ENCODE peak calls at places on chromosomes 5 and 9, in four cellular contexts. Z, C, A and J are unnamed samples.
A peak's percentile ranks its signal among the peaks of the same experiment; 100 is the strongest.

GRCh38 chr5:14032944-14033343 is 88.5 kb upstream of the DNAH5 start:
- DNase-seq in A (no peak), C (peak; percentile 33), Z (no peak), J (no peak)

GRCh38 chr5:67677422-67677970 is 480.9 kb upstream of the CD180 start:
- DNase-seq in A (no peak), Z (no peak), C (no peak), J (no peak)

GRCh38 chr5:89457411-89458329 is 574.7 kb upstream of the MEF2C start:
- DNase-seq in A (no peak), C (no peak), Z (no peak), J (peak; percentile 89)

GRCh38 chr5:176400382-176401156 is 12.0 kb downstream of the HIGD2A start:
- DNase-seq in C (no peak), Z (no peak), A (no peak), J (peak; percentile 38)

GRCh38 chr5:66169534-66169933 is 25.4 kb downstream of the SREK1 start:
- DNase-seq in A (no peak), C (peak; percentile 13), Z (no peak), J (no peak)

GRCh38 chr9:5778799-5779198 is 54.1 kb downstream of the ERMP1 start:
- DNase-seq in C (no peak), A (no peak), Z (no peak), J (no peak)

GRCh38 chr9:77816641-77817341 is 168.7 kb upstream of the GNA14 start:
- DNase-seq in A (no peak), C (peak; percentile 47), Z (no peak), J (no peak)

GRCh38 chr9:114911167-114911821 is 19.1 kb downstream of the TNFSF8 start:
- DNase-seq in C (peak; percentile 51), A (no peak), Z (no peak), J (no peak)

GRCh38 chr5:157267766-157268480 is 2.0 kb downstream of the CYFIP2 start:
- DNase-seq in Z (no peak), A (no peak), C (no peak), J (no peak)

GRCh38 chr9:27539479-27540441 is 10.1 kb upstream of the MOB3B start:
- DNase-seq in A (no peak), Z (peak; percentile 48), C (peak; percentile 87), J (peak; percentile 49)

GRCh38 chr9:89778100-89779085 is 173.6 kb downstream of the GADD45G start:
- DNase-seq in A (no peak), Z (no peak), C (no peak), J (no peak)

GRCh38 chr5:169631360-169631759 is 5.7 kb upstream of the DOCK2 start:
- DNase-seq in A (no peak), Z (no peak), C (peak; percentile 65), J (no peak)

GRCh38 chr5:74945561-74946165 is 79.5 kb upstream of the FAM169A start:
- DNase-seq in A (no peak), C (no peak), Z (no peak), J (no peak)

GRCh38 chr9:14627513-14627912 is 65.7 kb downstream of the ZDHHC21 start:
- DNase-seq in A (no peak), Z (no peak), C (no peak), J (no peak)

GRCh38 chr5:74409737-74410136 is 230.8 kb downstream of the ENC1 start:
- DNase-seq in Z (no peak), C (no peak), A (no peak), J (no peak)

GRCh38 chr9:122134822-122135528 is 24.6 kb downstream of the NDUFA8 start:
- DNase-seq in C (peak; percentile 23), Z (no peak), A (no peak), J (peak; percentile 61)

GRCh38 chr9:122475717-122476116 is 2.0 kb downstream of the OR1J1 start:
- DNase-seq in Z (no peak), A (no peak), C (peak; percentile 33), J (no peak)

GRCh38 chr9:982660-983240 is 6.3 kb downstream of the DMRT3 start:
- DNase-seq in A (no peak), Z (no peak), C (peak; percentile 4), J (no peak)

GRCh38 chr9:4674783-4675182 is 4.6 kb upstream of the CDC37L1 start:
- DNase-seq in Z (no peak), A (no peak), C (peak; percentile 95), J (no peak)

GRCh38 chr9:138100711-138101349 is 223.2 kb downstream of the CACNA1B start:
- DNase-seq in C (no peak), A (no peak), Z (no peak), J (peak; percentile 78)

GRCh38 chr9:96304230-96304629 is 2.3 kb upstream of the HSD17B3 start:
- DNase-seq in A (no peak), Z (no peak), C (no peak), J (no peak)

GRCh38 chr5:66933066-66933465 is 263.5 kb downstream of the CD180 start:
- DNase-seq in Z (no peak), C (peak; percentile 86), A (no peak), J (no peak)

GRCh38 chr9:134356496-134357470 is 30.5 kb downstream of the RXRA start:
- DNase-seq in A (no peak), Z (no peak), C (no peak), J (peak; percentile 58)

GRCh38 chr5:133644000-133644865 is 31.9 kb upstream of the FSTL4 start:
- DNase-seq in C (no peak), Z (no peak), A (no peak), J (no peak)

GRCh38 chr5:36877667-36878420 is 1.3 kb downstream of the NIPBL start:
- DNase-seq in C (peak; percentile 37), A (no peak), Z (no peak), J (no peak)

GRCh38 chr5:57871496-57871895 is 388.9 kb upstream of the ACTBL2 start:
- DNase-seq in Z (no peak), C (no peak), A (no peak), J (no peak)

GRCh38 chr9:7234144-7234543 is 476.4 kb downstream of the KDM4C start:
- DNase-seq in Z (no peak), C (peak; percentile 22), A (no peak), J (no peak)

GRCh38 chr5:82405166-82405565 is 127.0 kb upstream of the RPS23 start:
- DNase-seq in C (peak; percentile 87), Z (no peak), A (no peak), J (no peak)

GRCh38 chr5:1127991-1128785 is 16.3 kb upstream of the SLC12A7 start:
- DNase-seq in C (no peak), Z (no peak), A (no peak), J (no peak)

GRCh38 chr9:133613396-133613795 is 4.2 kb upstream of the FAM163B start:
- DNase-seq in Z (no peak), C (no peak), A (no peak), J (no peak)

GRCh38 chr9:110089681-110090370 is 118.1 kb downstream of the C9orf152 start:
- DNase-seq in C (peak; percentile 26), A (no peak), Z (no peak), J (no peak)

GRCh38 chr5:113090336-113091106 is 113.9 kb downstream of the DCP2 start:
- DNase-seq in Z (peak; percentile 56), A (no peak), C (no peak), J (no peak)

GRCh38 chr9:115786321-115786720 is 367.3 kb upstream of the PAPPA start:
- DNase-seq in C (peak; percentile 13), A (no peak), Z (no peak), J (no peak)

GRCh38 chr9:119020730-119021333 is 348.4 kb downstream of the BRINP1 start:
- DNase-seq in C (no peak), Z (no peak), A (no peak), J (no peak)

GRCh38 chr5:39658861-39659260 is 234.1 kb upstream of the DAB2 start:
- DNase-seq in C (no peak), A (no peak), Z (no peak), J (no peak)

GRCh38 chr5:83485842-83486241 is 14.3 kb downstream of the VCAN start:
- DNase-seq in Z (no peak), A (no peak), C (no peak), J (no peak)

GRCh38 chr5:55104966-55105701 is 2.7 kb downstream of the GZMA start:
- DNase-seq in C (no peak), Z (no peak), A (no peak), J (no peak)

GRCh38 chr5:55108651-55109050 is 6.2 kb downstream of the GZMA start:
- DNase-seq in A (no peak), C (no peak), Z (no peak), J (no peak)

GRCh38 chr5:55114061-55114460 is 11.6 kb downstream of the GZMA start:
- DNase-seq in A (no peak), Z (no peak), C (no peak), J (no peak)

GRCh38 chr5:55113327-55113726 is 10.9 kb downstream of the GZMA start:
- DNase-seq in A (no peak), C (no peak), Z (no peak), J (no peak)

DNA sequence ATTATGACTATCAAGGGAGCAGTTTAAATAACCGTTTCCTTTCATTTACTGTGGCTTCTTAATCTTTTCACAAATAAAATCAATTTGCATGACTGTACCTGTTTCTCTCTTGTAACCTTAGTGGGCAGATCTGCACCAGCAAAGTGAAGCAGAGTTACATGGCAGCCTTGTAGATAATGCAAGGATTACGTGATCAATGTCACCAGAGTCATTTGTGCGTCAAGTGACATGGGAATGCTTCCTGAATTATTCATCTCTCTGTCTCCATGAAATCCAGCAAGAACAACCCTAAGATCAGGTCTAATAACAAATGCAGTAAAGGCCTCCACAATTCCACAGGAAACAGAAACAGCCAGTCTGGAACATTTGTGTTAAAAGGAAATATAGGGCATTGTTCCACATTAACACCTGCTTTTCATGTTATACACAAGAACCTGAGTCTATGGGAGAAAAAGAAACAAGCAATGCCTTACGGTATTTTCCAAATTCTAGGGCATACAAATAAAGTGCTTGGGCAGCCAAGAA is 7.8 kb downstream of the GZMA start:
- DNase-seq in Z (no peak), C (no peak), A (no peak), J (no peak)
- TF ChIP-seq POLR2A in Z (no peak), C (no peak), A (no peak), J (no peak)

GRCh38 chr5:7659420-7659819 is 191.5 kb downstream of the CFAP90 start:
- DNase-seq in A (no peak), C (no peak), Z (no peak), J (no peak)

GRCh38 chr5:7667216-7667767 is 183.6 kb downstream of the CFAP90 start:
- DNase-seq in C (no peak), Z (no peak), A (no peak), J (no peak)

GRCh38 chr5:7663808-7664207 is 187.1 kb downstream of the CFAP90 start:
- DNase-seq in Z (no peak), A (no peak), C (no peak), J (no peak)

GRCh38 chr5:7664208-7664607 is 186.7 kb downstream of the CFAP90 start:
- DNase-seq in Z (no peak), A (no peak), C (no peak), J (no peak)

DNA sequence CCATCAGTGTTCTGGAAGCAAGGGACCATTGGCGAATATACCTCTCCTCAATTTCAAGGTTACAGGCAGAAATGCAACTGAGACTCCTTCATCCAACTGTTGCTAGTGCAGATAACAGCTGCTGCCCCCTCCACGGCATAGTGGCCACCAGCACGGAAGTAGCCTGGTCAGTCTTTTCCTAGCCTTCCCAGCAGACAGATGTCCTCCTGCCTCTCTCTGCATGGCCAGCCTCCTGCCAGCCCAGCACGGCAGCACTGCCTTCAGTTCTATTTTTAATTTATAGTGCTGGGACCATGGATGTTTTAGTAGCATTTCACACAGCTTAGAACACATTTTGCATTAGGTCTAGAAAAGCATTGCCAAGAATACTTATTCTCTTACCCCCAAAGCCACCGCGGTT is 188.6 kb downstream of the CFAP90 start:
- DNase-seq in A (no peak), Z (no peak), C (no peak), J (no peak)
- TF ChIP-seq CTCF in A (no peak), Z (no peak), C (no peak), J (no peak)

GRCh38 chr5:173228107-173228506 is 6.9 kb downstream of the NKX2-5 start:
- DNase-seq in Z (no peak), C (no peak), A (no peak), J (no peak)
- H3K4me3 ChIP-seq in Z (no peak overlapping the region), C (no peak overlapping the region), A (no peak overlapping the region), J (no peak overlapping the region)

GRCh38 chr5:179805529-179806249 is 977 bp downstream of the MGAT4B start:
- DNase-seq in A (no peak), Z (peak; percentile 65), C (no peak), J (peak; percentile 90)
- TF ChIP-seq POLR2A in A (no peak), Z (no peak), C (no peak), J (no peak)